ENCODE peak calls at places on chromosomes 1 and 21, in nine cellular contexts. One of them, this sample, is unnamed.

GRCh38 chr21:43692949-43693348 is 26.0 kb upstream of the PDXK start:
- DNase-seq in pulmonary artery endothelial cell: no peak
- DNase-seq in NCI-H1694: no peak
- DNase-seq in NCI-H2029 treated with DMSO at 0.1 percent for 48 hours: no peak
- DNase-seq in transverse colon: no peak
- DNase-seq in ecto neural progenitor cell: no peak
- DNase-seq in NCI-H345: no peak
- DNase-seq in SW480: no peak
- DNase-seq in T1000: no peak
- DNase-seq in this sample: no peak

GRCh38 chr1:153929981-153930948 is 7.5 kb upstream of the GATAD2B start:
- DNase-seq in pulmonary artery endothelial cell: no peak
- DNase-seq in NCI-H1694: no peak
- DNase-seq in NCI-H2029 treated with DMSO at 0.1 percent for 48 hours: no peak
- DNase-seq in transverse colon: no peak
- DNase-seq in ecto neural progenitor cell: no peak
- DNase-seq in NCI-H345: no peak
- DNase-seq in SW480: no peak
- DNase-seq in T1000: no peak
- DNase-seq in this sample: no peak

GRCh38 chr1:20191266-20191665 is 4.9 kb upstream of the PLA2G2C start:
- DNase-seq in pulmonary artery endothelial cell: no peak
- DNase-seq in NCI-H1694: peak
- DNase-seq in NCI-H2029 treated with DMSO at 0.1 percent for 48 hours: no peak
- DNase-seq in transverse colon: no peak
- DNase-seq in ecto neural progenitor cell: no peak
- DNase-seq in NCI-H345: no peak
- DNase-seq in SW480: no peak
- DNase-seq in T1000: no peak
- DNase-seq in this sample: no peak

GRCh38 chr1:90561384-90561783 is 155.7 kb downstream of the BARHL2 start:
- DNase-seq in pulmonary artery endothelial cell: no peak
- DNase-seq in NCI-H1694: no peak
- DNase-seq in NCI-H2029 treated with DMSO at 0.1 percent for 48 hours: no peak
- DNase-seq in transverse colon: no peak
- DNase-seq in ecto neural progenitor cell: no peak
- DNase-seq in NCI-H345: no peak
- DNase-seq in SW480: no peak
- DNase-seq in T1000: no peak
- DNase-seq in this sample: no peak

GRCh38 chr1:172343246-172344099 is 77.0 kb upstream of the C1orf105 start:
- DNase-seq in pulmonary artery endothelial cell: peak
- DNase-seq in NCI-H1694: no peak
- DNase-seq in NCI-H2029 treated with DMSO at 0.1 percent for 48 hours: no peak
- DNase-seq in transverse colon: no peak
- DNase-seq in ecto neural progenitor cell: no peak
- DNase-seq in NCI-H345: no peak
- DNase-seq in SW480: no peak
- DNase-seq in T1000: peak
- DNase-seq in this sample: no peak

GRCh38 chr1:226649780-226650179 is 89.3 kb downstream of the ITPKB start:
- DNase-seq in pulmonary artery endothelial cell: no peak
- DNase-seq in NCI-H1694: peak
- DNase-seq in NCI-H2029 treated with DMSO at 0.1 percent for 48 hours: no peak
- DNase-seq in transverse colon: no peak
- DNase-seq in ecto neural progenitor cell: no peak
- DNase-seq in NCI-H345: no peak
- DNase-seq in SW480: no peak
- DNase-seq in T1000: no peak
- DNase-seq in this sample: peak

GRCh38 chr1:169072945-169073725 is 33.4 kb upstream of the ATP1B1 start:
- DNase-seq in pulmonary artery endothelial cell: no peak
- DNase-seq in NCI-H1694: no peak
- DNase-seq in NCI-H2029 treated with DMSO at 0.1 percent for 48 hours: peak
- DNase-seq in transverse colon: peak
- DNase-seq in ecto neural progenitor cell: no peak
- DNase-seq in NCI-H345: peak
- DNase-seq in SW480: no peak
- DNase-seq in T1000: no peak
- DNase-seq in this sample: no peak

GRCh38 chr1:228263636-228264035 is 55.8 kb downstream of the OBSCN start:
- DNase-seq in pulmonary artery endothelial cell: no peak
- DNase-seq in NCI-H1694: no peak
- DNase-seq in NCI-H2029 treated with DMSO at 0.1 percent for 48 hours: no peak
- DNase-seq in transverse colon: no peak
- DNase-seq in ecto neural progenitor cell: no peak
- DNase-seq in NCI-H345: no peak
- DNase-seq in SW480: no peak
- DNase-seq in T1000: no peak
- DNase-seq in this sample: no peak

GRCh38 chr1:84960371-84960770 is 36.5 kb downstream of the MCOLN2 start:
- DNase-seq in pulmonary artery endothelial cell: no peak
- DNase-seq in NCI-H1694: no peak
- DNase-seq in NCI-H2029 treated with DMSO at 0.1 percent for 48 hours: no peak
- DNase-seq in transverse colon: no peak
- DNase-seq in ecto neural progenitor cell: no peak
- DNase-seq in NCI-H345: no peak
- DNase-seq in SW480: no peak
- DNase-seq in T1000: no peak
- DNase-seq in this sample: no peak

GRCh38 chr1:26287033-26287711 is 7.3 kb downstream of the SH3BGRL3 start:
- DNase-seq in pulmonary artery endothelial cell: no peak
- DNase-seq in NCI-H1694: no peak
- DNase-seq in NCI-H2029 treated with DMSO at 0.1 percent for 48 hours: no peak
- DNase-seq in transverse colon: peak
- DNase-seq in ecto neural progenitor cell: no peak
- DNase-seq in NCI-H345: no peak
- DNase-seq in SW480: no peak
- DNase-seq in T1000: no peak
- DNase-seq in this sample: peak

GRCh38 chr1:3013371-3014038 is 7.8 kb upstream of the ACTRT2 start:
- DNase-seq in pulmonary artery endothelial cell: no peak
- DNase-seq in NCI-H1694: no peak
- DNase-seq in NCI-H2029 treated with DMSO at 0.1 percent for 48 hours: no peak
- DNase-seq in transverse colon: no peak
- DNase-seq in ecto neural progenitor cell: no peak
- DNase-seq in NCI-H345: no peak
- DNase-seq in SW480: no peak
- DNase-seq in T1000: no peak
- DNase-seq in this sample: no peak

GRCh38 chr1:113297749-113298148 is 92.6 kb upstream of the MAGI3 start:
- DNase-seq in pulmonary artery endothelial cell: no peak
- DNase-seq in NCI-H1694: no peak
- DNase-seq in NCI-H2029 treated with DMSO at 0.1 percent for 48 hours: no peak
- DNase-seq in transverse colon: no peak
- DNase-seq in ecto neural progenitor cell: no peak
- DNase-seq in NCI-H345: no peak
- DNase-seq in SW480: no peak
- DNase-seq in T1000: no peak
- DNase-seq in this sample: no peak

GRCh38 chr21:35138665-35139381 is 89.7 kb upstream of the RUNX1 start:
- DNase-seq in pulmonary artery endothelial cell: no peak
- DNase-seq in NCI-H1694: no peak
- DNase-seq in NCI-H2029 treated with DMSO at 0.1 percent for 48 hours: no peak
- DNase-seq in transverse colon: no peak
- DNase-seq in ecto neural progenitor cell: no peak
- DNase-seq in NCI-H345: no peak
- DNase-seq in SW480: peak
- DNase-seq in T1000: peak
- DNase-seq in this sample: no peak

GRCh38 chr1:22038036-22038435 is 14.5 kb upstream of the CDC42 start:
- DNase-seq in pulmonary artery endothelial cell: no peak
- DNase-seq in NCI-H1694: no peak
- DNase-seq in NCI-H2029 treated with DMSO at 0.1 percent for 48 hours: no peak
- DNase-seq in transverse colon: no peak
- DNase-seq in ecto neural progenitor cell: no peak
- DNase-seq in NCI-H345: no peak
- DNase-seq in SW480: no peak
- DNase-seq in T1000: no peak
- DNase-seq in this sample: no peak

GRCh38 chr1:176379626-176380339 is 83.2 kb upstream of the PAPPA2 start:
- DNase-seq in pulmonary artery endothelial cell: no peak
- DNase-seq in NCI-H1694: no peak
- DNase-seq in NCI-H2029 treated with DMSO at 0.1 percent for 48 hours: no peak
- DNase-seq in transverse colon: no peak
- DNase-seq in ecto neural progenitor cell: no peak
- DNase-seq in NCI-H345: no peak
- DNase-seq in SW480: peak
- DNase-seq in T1000: no peak
- DNase-seq in this sample: no peak

GRCh38 chr1:14760780-14761179 is 162.3 kb downstream of the KAZN start:
- DNase-seq in pulmonary artery endothelial cell: no peak
- DNase-seq in NCI-H1694: no peak
- DNase-seq in NCI-H2029 treated with DMSO at 0.1 percent for 48 hours: no peak
- DNase-seq in transverse colon: no peak
- DNase-seq in ecto neural progenitor cell: no peak
- DNase-seq in NCI-H345: no peak
- DNase-seq in SW480: no peak
- DNase-seq in T1000: no peak
- DNase-seq in this sample: no peak

GRCh38 chr1:113893267-113893666 is 5.9 kb upstream of the BCL2L15 start:
- DNase-seq in pulmonary artery endothelial cell: no peak
- DNase-seq in NCI-H1694: no peak
- DNase-seq in NCI-H2029 treated with DMSO at 0.1 percent for 48 hours: no peak
- DNase-seq in transverse colon: no peak
- DNase-seq in ecto neural progenitor cell: no peak
- DNase-seq in NCI-H345: no peak
- DNase-seq in SW480: no peak
- DNase-seq in T1000: no peak
- DNase-seq in this sample: no peak

GRCh38 chr1:160428655-160429054 is 28.3 kb downstream of the VANGL2 start:
- DNase-seq in pulmonary artery endothelial cell: no peak
- DNase-seq in NCI-H1694: peak
- DNase-seq in NCI-H2029 treated with DMSO at 0.1 percent for 48 hours: peak
- DNase-seq in transverse colon: peak
- DNase-seq in ecto neural progenitor cell: no peak
- DNase-seq in NCI-H345: peak
- DNase-seq in SW480: peak
- DNase-seq in T1000: no peak
- DNase-seq in this sample: no peak

GRCh38 chr1:216416488-216416887 is 6.8 kb downstream of the USH2A start:
- DNase-seq in pulmonary artery endothelial cell: no peak
- DNase-seq in NCI-H1694: no peak
- DNase-seq in NCI-H2029 treated with DMSO at 0.1 percent for 48 hours: no peak
- DNase-seq in transverse colon: no peak
- DNase-seq in ecto neural progenitor cell: no peak
- DNase-seq in NCI-H345: no peak
- DNase-seq in SW480: no peak
- DNase-seq in T1000: no peak
- DNase-seq in this sample: no peak

GRCh38 chr1:54857741-54858665 is 29.0 kb downstream of the DHCR24 start:
- DNase-seq in pulmonary artery endothelial cell: no peak
- DNase-seq in NCI-H1694: no peak
- DNase-seq in NCI-H2029 treated with DMSO at 0.1 percent for 48 hours: no peak
- DNase-seq in transverse colon: no peak
- DNase-seq in ecto neural progenitor cell: no peak
- DNase-seq in NCI-H345: no peak
- DNase-seq in SW480: no peak
- DNase-seq in T1000: no peak
- DNase-seq in this sample: no peak

GRCh38 chr1:30197616-30197934 is 525.8 kb downstream of the MATN1 start:
- DNase-seq in pulmonary artery endothelial cell: no peak
- DNase-seq in NCI-H1694: no peak
- DNase-seq in NCI-H2029 treated with DMSO at 0.1 percent for 48 hours: no peak
- DNase-seq in transverse colon: no peak
- DNase-seq in ecto neural progenitor cell: no peak
- DNase-seq in NCI-H345: no peak
- DNase-seq in SW480: no peak
- DNase-seq in T1000: no peak
- DNase-seq in this sample: no peak

GRCh38 chr1:193058529-193059281 is 455 bp downstream of the UCHL5 start:
- DNase-seq in pulmonary artery endothelial cell: no peak
- DNase-seq in NCI-H1694: no peak
- DNase-seq in NCI-H2029 treated with DMSO at 0.1 percent for 48 hours: no peak
- DNase-seq in transverse colon: peak
- DNase-seq in ecto neural progenitor cell: no peak
- DNase-seq in NCI-H345: peak
- DNase-seq in SW480: peak
- DNase-seq in T1000: no peak
- DNase-seq in this sample: no peak

GRCh38 chr1:233815865-233816264 is 88.6 kb upstream of the SLC35F3 start:
- DNase-seq in pulmonary artery endothelial cell: no peak
- DNase-seq in NCI-H1694: no peak
- DNase-seq in NCI-H2029 treated with DMSO at 0.1 percent for 48 hours: no peak
- DNase-seq in transverse colon: no peak
- DNase-seq in ecto neural progenitor cell: no peak
- DNase-seq in NCI-H345: no peak
- DNase-seq in SW480: no peak
- DNase-seq in T1000: no peak
- DNase-seq in this sample: no peak

GRCh38 chr1:197184190-197184589 is 37.7 kb upstream of the ASPM start:
- DNase-seq in pulmonary artery endothelial cell: no peak
- DNase-seq in NCI-H1694: no peak
- DNase-seq in NCI-H2029 treated with DMSO at 0.1 percent for 48 hours: no peak
- DNase-seq in transverse colon: no peak
- DNase-seq in ecto neural progenitor cell: no peak
- DNase-seq in NCI-H345: no peak
- DNase-seq in SW480: no peak
- DNase-seq in T1000: no peak
- DNase-seq in this sample: no peak

GRCh38 chr1:19888112-19888511 is 5.9 kb downstream of the OTUD3 start:
- DNase-seq in pulmonary artery endothelial cell: no peak
- DNase-seq in NCI-H1694: no peak
- DNase-seq in NCI-H2029 treated with DMSO at 0.1 percent for 48 hours: no peak
- DNase-seq in transverse colon: no peak
- DNase-seq in ecto neural progenitor cell: no peak
- DNase-seq in NCI-H345: no peak
- DNase-seq in SW480: no peak
- DNase-seq in T1000: no peak
- DNase-seq in this sample: no peak

GRCh38 chr1:16099412-16099811 is 26.0 kb upstream of the FAM131C start:
- DNase-seq in pulmonary artery endothelial cell: no peak
- DNase-seq in NCI-H1694: no peak
- DNase-seq in NCI-H2029 treated with DMSO at 0.1 percent for 48 hours: no peak
- DNase-seq in transverse colon: no peak
- DNase-seq in ecto neural progenitor cell: no peak
- DNase-seq in NCI-H345: no peak
- DNase-seq in SW480: no peak
- DNase-seq in T1000: no peak
- DNase-seq in this sample: no peak

GRCh38 chr1:232667781-232668101 is 37.8 kb upstream of the SIPA1L2 start:
- DNase-seq in pulmonary artery endothelial cell: no peak
- DNase-seq in NCI-H1694: no peak
- DNase-seq in NCI-H2029 treated with DMSO at 0.1 percent for 48 hours: no peak
- DNase-seq in transverse colon: no peak
- DNase-seq in ecto neural progenitor cell: no peak
- DNase-seq in NCI-H345: no peak
- DNase-seq in SW480: no peak
- DNase-seq in T1000: no peak
- DNase-seq in this sample: no peak

GRCh38 chr1:152110365-152110859 is 4.8 kb downstream of the TCHH start:
- DNase-seq in pulmonary artery endothelial cell: no peak
- DNase-seq in NCI-H1694: no peak
- DNase-seq in NCI-H2029 treated with DMSO at 0.1 percent for 48 hours: peak
- DNase-seq in transverse colon: no peak
- DNase-seq in ecto neural progenitor cell: no peak
- DNase-seq in NCI-H345: no peak
- DNase-seq in SW480: peak
- DNase-seq in T1000: no peak
- DNase-seq in this sample: no peak

GRCh38 chr1:7550981-7551380 is 220.1 kb upstream of the VAMP3 start:
- DNase-seq in pulmonary artery endothelial cell: no peak
- DNase-seq in NCI-H1694: no peak
- DNase-seq in NCI-H2029 treated with DMSO at 0.1 percent for 48 hours: no peak
- DNase-seq in transverse colon: peak
- DNase-seq in ecto neural progenitor cell: no peak
- DNase-seq in NCI-H345: no peak
- DNase-seq in SW480: no peak
- DNase-seq in T1000: no peak
- DNase-seq in this sample: no peak

GRCh38 chr21:45542667-45543370 is 579 bp upstream of the SLC19A1 start:
- DNase-seq in pulmonary artery endothelial cell: no peak
- DNase-seq in NCI-H1694: no peak
- DNase-seq in NCI-H2029 treated with DMSO at 0.1 percent for 48 hours: no peak
- DNase-seq in transverse colon: no peak
- DNase-seq in ecto neural progenitor cell: no peak
- DNase-seq in NCI-H345: no peak
- DNase-seq in SW480: no peak
- DNase-seq in T1000: no peak
- DNase-seq in this sample: no peak

GRCh38 chr1:156709743-156710489 is 4.5 kb upstream of the CRABP2 start:
- DNase-seq in pulmonary artery endothelial cell: no peak
- DNase-seq in NCI-H1694: peak
- DNase-seq in NCI-H2029 treated with DMSO at 0.1 percent for 48 hours: peak
- DNase-seq in transverse colon: peak
- DNase-seq in ecto neural progenitor cell: no peak
- DNase-seq in NCI-H345: no peak
- DNase-seq in SW480: no peak
- DNase-seq in T1000: peak
- DNase-seq in this sample: peak